ENCODE peak calls at places on chromosomes 11 and 22, in ten cellular contexts. A, C, R, V, Z, I, D, S, M and P are unnamed samples.

GRCh38 chr22:19644314-19645223 is 69.7 kb upstream of the SEPTIN5 start:
- DNase-seq in A (no peak), C (no peak), R (no peak), V (no peak), Z (no peak), I (no peak), D (no peak), S (no peak), M (no peak), P (no peak)

GRCh38 chr11:77407613-77408012 is 66.3 kb downstream of the PAK1 start:
- DNase-seq in A (no peak), C (no peak), R (peak; percentile 86), V (no peak), Z (peak; percentile 70), I (peak; percentile 82), D (peak; percentile 49), S (no peak), M (no peak), P (no peak)

GRCh38 chr11:124896821-124897391 is 759 bp downstream of the ROBO4 start:
- DNase-seq in A (no peak), C (peak; percentile 71), R (no peak), V (no peak), Z (peak; percentile 80), I (no peak), D (no peak), S (no peak), M (no peak), P (no peak)

GRCh38 chr22:46602025-46602424 is 18.2 kb upstream of the GRAMD4 start:
- DNase-seq in A (no peak), C (no peak), R (no peak), V (no peak), Z (no peak), I (no peak), D (no peak), S (no peak), M (no peak), P (no peak)

GRCh38 chr22:37822079-37822833 is 926 bp upstream of the GALR3 start:
- DNase-seq in A (no peak), C (no peak), R (no peak), V (peak; percentile 70), Z (no peak), I (no peak), D (no peak), S (no peak), M (no peak), P (no peak)

GRCh38 chr11:94933225-94934130 is 39.9 kb downstream of the CWC15 start:
- DNase-seq in A (no peak), C (no peak), R (no peak), V (no peak), Z (no peak), I (peak; percentile 24), D (peak; percentile 26), S (no peak), M (no peak), P (no peak)

GRCh38 chr22:50114221-50114981 is 24.6 kb downstream of the MOV10L1 start:
- DNase-seq in A (no peak), C (peak; percentile 46), R (no peak), V (peak; percentile 21), Z (no peak), I (no peak), D (no peak), S (no peak), M (no peak), P (no peak)

GRCh38 chr11:41497974-41498373 is 38.5 kb upstream of the LRRC4C start:
- DNase-seq in A (no peak), C (no peak), R (no peak), V (peak; percentile 92), Z (no peak), I (no peak), D (no peak), S (no peak), M (no peak), P (no peak)

GRCh38 chr11:20640401-20640800 is 29.0 kb upstream of the NELL1 start:
- DNase-seq in A (no peak), C (no peak), R (no peak), V (no peak), Z (no peak), I (no peak), D (no peak), S (no peak), M (no peak), P (no peak)

GRCh38 chr22:31093090-31093850 is 12.2 kb downstream of the SMTN start:
- DNase-seq in A (no peak), C (peak; percentile 52), R (peak; percentile 59), V (no peak), Z (peak; percentile 93), I (no peak), D (no peak), S (no peak), M (no peak), P (no peak)

GRCh38 chr11:8059030-8059429 is 22.0 kb upstream of the TUB start:
- DNase-seq in A (no peak), C (no peak), R (no peak), V (no peak), Z (no peak), I (no peak), D (no peak), S (no peak), M (no peak), P (no peak)

GRCh38 chr11:8058216-8058615 is 22.8 kb upstream of the TUB start:
- DNase-seq in A (no peak), C (no peak), R (no peak), V (no peak), Z (no peak), I (no peak), D (no peak), S (no peak), M (no peak), P (no peak)

GRCh38 chr11:8056810-8057463 is 24.1 kb upstream of the TUB start:
- DNase-seq in A (no peak), C (peak; percentile 82), R (peak; percentile 39), V (no peak), Z (peak; percentile 82), I (no peak), D (peak; percentile 64), S (no peak), M (no peak), P (no peak)

GRCh38 chr11:8055836-8056526 is 25.0 kb upstream of the TUB start:
- DNase-seq in A (no peak), C (no peak), R (no peak), V (no peak), Z (no peak), I (no peak), D (no peak), S (no peak), M (no peak), P (no peak)

DNA sequence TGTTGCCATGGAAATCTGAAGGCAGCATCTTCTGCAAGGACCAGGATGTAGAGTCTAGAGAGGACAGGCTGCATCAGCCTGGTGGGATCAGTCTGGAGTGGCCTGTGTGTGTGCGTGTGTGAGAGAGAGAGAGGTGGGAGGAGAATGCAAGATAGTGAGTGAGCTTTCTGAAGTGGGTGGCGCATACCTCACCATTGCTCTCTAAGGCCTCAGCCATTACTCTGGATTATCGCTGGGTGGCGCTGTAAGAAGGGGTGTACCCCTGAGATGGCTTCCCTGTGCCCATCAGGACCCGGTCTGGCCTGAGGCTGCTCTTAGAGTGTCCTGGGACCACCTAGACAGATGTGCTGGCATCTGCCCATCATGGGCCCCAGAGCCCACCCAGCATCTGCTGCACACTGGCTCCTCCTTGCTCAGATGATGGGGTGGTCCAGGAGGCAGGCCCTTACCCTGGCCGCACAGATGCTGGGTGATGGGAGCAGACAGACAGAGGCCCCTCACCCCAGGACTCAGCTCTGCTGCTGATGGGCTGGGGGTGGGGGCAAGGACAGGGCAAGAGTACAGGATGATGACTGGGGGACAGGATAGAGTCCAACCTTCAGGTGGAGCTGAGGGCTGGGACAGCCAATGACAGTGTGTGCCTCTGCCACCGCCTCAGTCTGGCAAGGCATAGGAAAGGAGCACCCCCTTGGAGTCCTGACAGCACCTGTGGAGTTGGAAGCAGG is 25.7 kb upstream of the TUB start:
- DNase-seq in A (no peak), C (no peak), R (no peak), V (peak; percentile 62), Z (no peak), I (no peak), D (no peak), S (no peak), M (no peak), P (no peak)
- TF ChIP-seq CTCF in A (no peak), C (no peak), R (no peak), V (peak; percentile 59), Z (no peak), I (no peak), D (no peak), S (no peak), M (peak; percentile 26), P (peak; percentile 25)

GRCh38 chr11:86632499-86633269 is 39.7 kb downstream of the ME3 start:
- DNase-seq in A (no peak), C (no peak), R (no peak), V (peak; percentile 40), Z (peak; percentile 59), I (peak; percentile 93), D (no peak), S (peak; percentile 0), M (no peak), P (no peak)
- TF ChIP-seq CTCF in A (peak; percentile 24), C (no peak), R (no peak), V (peak; percentile 33), Z (peak; percentile 23), I (peak; percentile 53), D (peak; percentile 11), S (no peak), M (no peak), P (no peak)

GRCh38 chr11:33242575-33242974 is 14.6 kb upstream of the HIPK3 start:
- DNase-seq in A (no peak), C (no peak), R (no peak), V (no peak), Z (no peak), I (no peak), D (no peak), S (no peak), M (no peak), P (no peak)
- TF ChIP-seq CTCF in A (no peak), C (no peak), R (no peak), V (no peak), Z (no peak), I (no peak), D (no peak), S (no peak), M (no peak), P (no peak)

GRCh38 chr11:29962243-29962642 is 54.6 kb downstream of the KCNA4 start:
- DNase-seq in A (no peak), C (no peak), R (no peak), V (peak; percentile 58), Z (no peak), I (peak; percentile 1), D (no peak), S (no peak), M (no peak), P (no peak)
- TF ChIP-seq CTCF in A (no peak), C (no peak), R (no peak), V (peak; percentile 61), Z (no peak), I (peak; percentile 31), D (no peak), S (no peak), M (peak; percentile 54), P (peak; percentile 58)

DNA sequence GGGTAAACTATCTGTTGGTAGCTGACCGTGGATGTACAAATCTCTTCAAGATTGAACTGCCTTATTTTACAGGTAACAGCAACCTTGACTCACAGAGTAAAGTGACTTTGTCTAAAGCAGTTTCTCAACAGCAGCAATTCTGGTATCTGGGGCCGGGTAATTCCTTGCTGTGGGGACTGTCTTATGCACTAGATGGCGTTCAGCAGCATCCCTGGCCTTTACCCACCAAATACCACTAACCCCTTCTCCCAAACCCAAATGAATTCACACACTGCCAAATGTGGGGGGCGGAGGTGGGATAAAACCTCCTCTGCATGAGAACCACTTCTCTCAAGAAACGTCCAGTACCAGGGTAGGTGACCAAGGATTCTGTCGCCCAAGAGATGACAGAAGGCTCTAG is 1.7 kb upstream of the INCENP start:
- DNase-seq in A (no peak), C (no peak), R (no peak), V (peak; percentile 59), Z (no peak), I (no peak), D (no peak), S (no peak), M (no peak), P (no peak)
- TF ChIP-seq CTCF in A (no peak), C (no peak), R (no peak), V (peak; percentile 53), Z (no peak), I (peak; percentile 20), D (no peak), S (no peak), M (peak; percentile 17), P (peak; percentile 32)